ENCODE peak calls at places on chromosomes 7 and 10, in ten cellular contexts. O is stomach, A is HCT116, F is breast epithelium, W is K562, G is sigmoid colon, M is spleen, Q is suprapubic skin, U is transverse colon, K is endothelial cell of umbilical vein. I is an unnamed sample.

GRCh38 chr7:21939136-21939857 is 6.4 kb downstream of the CDCA7L start:
- DNase-seq in U (no peak), K (peak), G (no peak), A (no peak), F (no peak), O (no peak), M (no peak), W (no peak), Q (no peak), I (no peak)

GRCh38 chr10:8297107-8297506 is 242.6 kb downstream of the GATA3 start:
- DNase-seq in W (no peak), A (no peak), K (no peak), O (no peak), U (no peak), G (no peak), M (no peak), F (no peak), Q (no peak), I (no peak)

GRCh38 chr10:122190553-122190952 is 80.5 kb upstream of the BTBD16 start:
- DNase-seq in W (no peak), A (no peak), F (no peak), Q (no peak), M (no peak), O (no peak), U (peak), G (no peak), K (no peak), I (no peak)

GRCh38 chr7:2529161-2530075 is 9.8 kb downstream of the LFNG start:
- DNase-seq in G (peak), U (peak), Q (no peak), F (no peak), K (peak), W (no peak), M (peak), A (no peak), O (peak), I (no peak)

GRCh38 chr7:108280136-108280535 is 150.0 kb upstream of the LAMB4 start:
- DNase-seq in K (peak), U (no peak), O (no peak), F (no peak), Q (no peak), G (no peak), W (no peak), M (no peak), A (no peak), I (peak)

GRCh38 chr10:112208292-112208691 is 24.7 kb upstream of the GPAM start:
- DNase-seq in A (no peak), O (no peak), U (no peak), F (no peak), K (no peak), W (no peak), M (no peak), Q (no peak), G (no peak), I (no peak)

GRCh38 chr7:75842836-75843446 is 29.3 kb upstream of the CCL24 start:
- DNase-seq in F (no peak), W (peak), K (peak), A (no peak), U (no peak), O (peak), Q (no peak), M (no peak), G (no peak), I (peak)

GRCh38 chr7:2928256-2928612 is 84.1 kb upstream of the GNA12 start:
- DNase-seq in O (no peak), W (no peak), F (peak), G (no peak), Q (peak), K (no peak), U (no peak), M (no peak), A (no peak), I (no peak)

GRCh38 chr10:5595591-5596590 is 70.5 kb downstream of the ASB13 start:
- DNase-seq in W (no peak), G (no peak), F (no peak), Q (no peak), K (peak), M (no peak), A (peak), O (no peak), U (no peak), I (no peak)

GRCh38 chr10:79361721-79362397 is 14.6 kb downstream of the PPIF start:
- DNase-seq in Q (no peak), M (no peak), G (no peak), A (no peak), K (no peak), O (no peak), W (no peak), U (no peak), F (no peak), I (no peak)

GRCh38 chr10:29009464-29009863 is 279.4 kb upstream of the LYZL1 start:
- DNase-seq in M (no peak), G (no peak), Q (no peak), A (no peak), O (no peak), U (no peak), W (peak), F (no peak), K (no peak), I (no peak)

DNA sequence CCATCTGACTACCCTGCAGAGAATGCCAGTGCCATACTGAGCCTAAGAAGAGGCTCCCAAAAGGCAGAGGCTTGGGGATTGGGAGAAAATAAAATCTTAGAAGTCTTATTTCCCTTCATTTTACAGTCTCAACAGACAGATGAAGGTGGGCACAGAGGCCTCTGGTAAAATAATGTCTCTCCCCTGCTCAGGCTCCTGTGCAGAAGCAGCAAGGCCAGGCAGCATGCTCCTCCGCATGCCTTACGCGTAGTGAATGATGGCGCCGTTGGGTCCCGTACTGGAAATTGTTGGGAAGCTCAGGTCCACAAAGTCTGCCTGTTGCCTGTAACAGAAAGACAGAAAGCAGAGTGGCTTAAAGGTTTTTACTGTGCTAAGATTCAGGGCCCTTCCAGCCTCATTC is 45.8 kb downstream of the XPNPEP1 start:
- DNase-seq in M (no peak), W (no peak), O (peak), F (no peak), K (no peak), G (no peak), U (no peak), Q (no peak), A (no peak), I (no peak)
- TF ChIP-seq POLR2AphosphoS5 in M (no peak), W (no peak), O (no peak), F (no peak), K (no peak), G (no peak), U (no peak), Q (no peak), A (no peak), I (no peak)

GRCh38 chr7:68186072-68186471 is 1189.4 kb downstream of the TYW1 start:
- DNase-seq in W (no peak), U (no peak), G (no peak), M (no peak), A (no peak), F (no peak), K (no peak), O (no peak), Q (no peak), I (no peak)
- H3K4me3 ChIP-seq in W (no peak), U (no peak), G (no peak), M (no peak), A (no peak), F (no peak), K (no peak), O (no peak), Q (no peak), I (no peak)

DNA sequence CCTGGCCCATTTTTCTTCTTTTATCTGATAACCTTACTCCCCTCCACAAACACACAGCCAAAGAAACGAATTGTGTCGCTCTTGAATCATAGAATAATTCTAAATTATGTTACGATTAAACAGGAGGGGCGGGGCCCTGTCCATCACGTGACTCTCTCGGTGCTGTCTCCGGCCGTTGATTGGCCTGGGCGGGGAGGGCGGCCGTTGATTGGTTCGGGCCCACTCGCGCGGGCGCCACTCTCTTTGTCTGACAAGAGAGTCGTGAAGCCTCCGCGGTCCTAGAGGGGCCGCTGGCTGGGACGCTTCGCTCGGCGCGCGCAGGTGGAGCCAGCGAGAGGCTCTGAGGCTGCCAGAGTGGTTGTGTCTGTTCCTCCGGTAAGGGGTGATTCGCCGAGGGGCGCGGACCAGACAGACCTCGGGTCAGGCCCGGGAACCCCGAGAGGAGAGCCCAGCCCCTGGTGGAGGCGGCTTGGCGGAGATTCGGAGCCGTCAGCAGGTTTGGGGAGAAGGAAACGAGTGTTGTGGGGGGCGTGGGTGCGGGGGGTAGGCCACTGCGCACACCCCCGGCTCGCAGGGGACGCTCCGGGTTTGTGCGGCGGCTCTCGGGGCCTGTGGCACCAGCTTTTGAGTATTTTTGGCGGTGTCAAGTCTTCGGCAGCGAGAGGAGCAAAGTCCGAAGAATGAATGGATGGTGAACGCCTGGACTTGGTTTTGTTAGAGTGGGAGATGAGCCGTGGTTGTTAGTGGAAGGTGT is at the start of gene ZNF789:
- DNase-seq in F (peak), U (peak), K (peak), G (peak), A (peak), M (peak), O (peak), Q (peak), W (peak), I (peak)
- TF ChIP-seq POLR2A in F (no peak), U (peak), K (no peak), G (no peak), A (peak), M (no peak), O (no peak), Q (no peak), W (peak), I (peak)

DNA sequence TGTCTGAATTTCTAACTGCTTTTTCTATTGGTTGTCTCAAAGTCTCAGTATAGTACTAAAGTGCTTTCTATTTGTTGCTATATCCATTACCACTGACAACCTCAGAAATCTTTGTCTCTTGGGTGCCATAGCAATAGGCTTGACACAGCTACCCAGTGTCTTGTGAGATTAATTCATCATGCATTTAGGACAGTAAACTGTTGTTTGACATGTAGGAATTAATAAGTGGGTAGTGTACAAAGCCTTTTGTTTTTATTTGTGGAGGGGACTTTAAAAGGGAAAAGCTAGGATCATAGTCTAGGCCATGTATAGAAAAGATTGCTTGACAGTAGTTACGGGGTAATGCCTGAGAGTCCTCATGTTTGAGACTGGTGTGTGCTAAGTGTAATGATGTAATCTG is 102.6 kb upstream of the AGR3 start:
- DNase-seq in G (no peak), W (no peak), Q (no peak), F (no peak), A (no peak), M (no peak), K (no peak), O (no peak), U (no peak), I (no peak)
- TF ChIP-seq POLR2AphosphoS5 in G (no peak), W (no peak), Q (no peak), F (no peak), A (no peak), M (no peak), K (no peak), O (no peak), U (no peak), I (no peak)

DNA sequence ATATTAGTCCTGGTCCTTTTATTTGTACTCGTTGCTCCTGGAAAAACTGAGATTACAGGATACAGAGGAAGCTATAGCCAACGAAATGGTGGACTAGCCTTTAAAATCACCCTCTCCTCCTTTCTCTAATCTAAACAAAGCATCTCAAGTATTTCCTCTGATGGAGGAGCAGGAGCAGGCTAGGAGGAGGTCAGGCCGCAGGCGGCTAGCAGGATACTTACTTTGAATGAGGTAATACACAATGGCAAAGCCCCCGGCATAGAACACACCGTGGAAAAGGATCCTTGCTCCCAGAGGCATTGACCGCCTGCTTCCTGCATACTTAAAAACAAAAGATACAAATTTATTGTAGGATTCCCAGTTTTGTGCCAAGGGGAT is 64.4 kb downstream of the STK17A start:
- DNase-seq in K (peak), G (no peak), A (no peak), U (no peak), O (no peak), Q (no peak), F (no peak), M (no peak), W (no peak), I (no peak)
- H3K4me3 ChIP-seq in K (no peak), G (no peak), A (peak), U (no peak), O (no peak), Q (no peak), F (no peak), M (peak), W (no peak), I (no peak)

GRCh38 chr10:78302989-78303854 is 269.6 kb downstream of the RPS24 start:
- DNase-seq in Q (peak), F (peak), O (peak), G (peak), U (peak), A (peak), W (peak), K (peak), M (peak), I (peak)
- TF ChIP-seq POLR2A in Q (peak), F (no peak), O (no peak), G (peak), U (peak), A (peak), W (peak), K (peak), M (peak), I (peak)

GRCh38 chr7:150321788-150322113 is 1.4 kb upstream of the LRRC61 start:
- DNase-seq in G (no peak), W (no peak), U (no peak), M (peak), Q (no peak), F (no peak), A (no peak), O (no peak), K (no peak), I (no peak)

GRCh38 chr7:150324366-150324961 is 1.1 kb upstream of the ACTR3C start:
- DNase-seq in F (no peak), M (no peak), K (no peak), W (peak), U (no peak), A (no peak), O (no peak), G (no peak), Q (no peak), I (no peak)

GRCh38 chr7:150323682-150324365 is 479 bp upstream of the ACTR3C start:
- DNase-seq in O (no peak), F (no peak), K (no peak), W (peak), U (no peak), M (no peak), A (no peak), G (no peak), Q (no peak), I (no peak)

GRCh38 chr7:150322114-150322832 is 882 bp upstream of the LRRC61 start:
- DNase-seq in M (no peak), O (no peak), F (no peak), G (no peak), A (no peak), U (no peak), W (peak), Q (no peak), K (no peak), I (no peak)

DNA sequence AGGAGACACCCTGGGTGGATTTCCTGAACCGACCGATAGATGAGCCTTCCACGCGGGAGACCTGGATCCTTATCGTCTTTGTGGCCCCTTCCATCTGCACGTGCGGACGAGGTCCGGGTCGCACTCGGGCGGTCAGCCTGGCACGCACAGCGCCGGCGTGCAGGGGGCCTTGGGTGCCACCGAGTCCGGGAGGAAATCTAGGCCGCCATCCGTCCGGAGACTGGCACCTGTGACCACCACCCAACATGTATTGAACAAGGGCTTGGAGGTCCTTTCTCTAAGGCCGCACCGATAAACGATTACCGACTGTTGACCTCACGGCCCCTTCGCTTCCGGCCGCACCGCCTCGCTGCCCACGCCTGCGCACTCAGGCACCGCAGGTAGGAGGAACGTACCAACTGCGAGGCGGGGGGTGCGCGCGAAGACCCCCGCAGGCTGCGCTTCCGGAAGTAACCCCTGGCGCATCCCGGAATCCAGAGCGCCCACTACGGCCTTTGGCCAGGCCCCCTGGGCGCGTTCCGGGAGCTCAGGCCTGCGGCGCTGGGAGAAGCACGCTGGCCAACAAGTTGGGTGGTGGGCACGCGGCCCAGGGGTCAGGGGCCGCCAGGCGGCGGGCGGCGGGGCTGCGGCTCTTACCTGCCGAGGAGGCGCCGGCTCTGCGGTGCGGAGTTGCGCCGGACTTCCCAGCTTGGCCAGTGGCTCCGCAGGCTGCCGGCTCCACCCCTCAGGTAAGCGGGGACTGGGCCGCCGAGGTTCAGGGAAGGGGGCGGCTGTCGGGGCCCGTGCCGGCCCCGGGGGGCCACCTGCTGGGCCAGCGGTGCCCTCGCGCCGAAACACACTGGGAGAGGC is at the start of the genes ACTR3C and LRRC61:
- DNase-seq in M (peak), F (peak), O (peak), G (no peak), K (no peak), Q (no peak), W (peak), A (no peak), U (peak), I (peak)
- TF ChIP-seq POLR2AphosphoS5 in M (peak), F (no peak), O (peak), G (peak), K (no peak), Q (no peak), W (no peak), A (peak), U (peak), I (peak)

GRCh38 chr7:102925962-102926825 is 13.4 kb downstream of the LRRC17 start:
- DNase-seq in F (no peak), G (no peak), K (peak), M (no peak), U (no peak), O (no peak), W (no peak), A (no peak), Q (no peak), I (no peak)
- H3K4me3 ChIP-seq in F (no peak), G (no peak), K (no peak), M (no peak), U (no peak), O (no peak), W (no peak), A (no peak), Q (no peak), I (no peak)

GRCh38 chr10:52566471-52567246 is 205.9 kb downstream of the MBL2 start:
- DNase-seq in U (no peak), A (peak), K (peak), Q (no peak), G (no peak), W (no peak), F (no peak), O (no peak), M (no peak), I (no peak)
- TF ChIP-seq POLR2A in U (no peak), A (no peak), K (no peak), Q (no peak), G (no peak), W (no peak), F (no peak), O (no peak), M (no peak), I (no peak)

DNA sequence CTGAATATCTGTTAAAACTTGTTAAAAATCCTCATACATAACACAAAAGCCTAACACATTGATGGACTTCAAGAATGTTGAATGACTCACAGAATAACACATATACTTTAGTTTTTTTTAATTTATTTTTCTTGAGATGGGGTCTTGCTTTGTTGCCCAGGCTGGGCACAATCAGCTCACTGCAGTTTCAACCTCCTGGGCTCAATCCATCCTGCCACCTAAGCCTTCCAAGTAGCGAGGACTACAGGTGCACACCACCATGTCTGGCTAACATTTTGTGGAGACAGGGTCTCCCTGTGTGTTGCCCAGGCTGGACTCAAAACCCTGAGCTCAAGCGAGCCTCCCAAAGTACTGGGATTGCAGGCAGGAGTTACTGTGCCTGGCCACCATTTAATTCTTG is 28.1 kb downstream of the SUV39H2 start:
- DNase-seq in M (no peak), G (no peak), U (no peak), K (no peak), A (no peak), W (no peak), O (no peak), Q (no peak), F (no peak), I (no peak)
- TF ChIP-seq POLR2AphosphoS5 in M (peak), G (no peak), U (no peak), K (no peak), A (peak), W (no peak), O (no peak), Q (no peak), F (no peak), I (no peak)

I was measured in prostate gland.